ENCODE peak calls at places on chromosomes 7 and 10, in six cellular contexts. E is renal cortical epithelial cell, Z is NCI-H2029 treated with DMSO at 0.1 percent for 48 hours, O is EL, F is cardiac septum, I is left lung. X is an unnamed sample.

GRCh38 chr7:12092499-12093130 is 118.5 kb upstream of the TMEM106B start:
- DNase-seq in E (no peak), I (no peak), F (no peak), O (no peak), Z (no peak), X (no peak)

GRCh38 chr10:98582363-98582762 is 135.6 kb upstream of the HPS1 start:
- DNase-seq in F (no peak), I (no peak), O (no peak), Z (no peak), E (no peak), X (no peak)

GRCh38 chr7:21912931-21913780 is 32.5 kb downstream of the CDCA7L start:
- DNase-seq in I (no peak), E (no peak), O (no peak), Z (no peak), F (no peak), X (no peak)

GRCh38 chr7:140325600-140325999 is 72.7 kb downstream of the SLC37A3 start:
- DNase-seq in F (no peak), I (no peak), Z (no peak), E (no peak), O (no peak), X (no peak)

GRCh38 chr7:155043756-155044155 is 26.4 kb upstream of the HTR5A start:
- DNase-seq in E (no peak), Z (no peak), F (no peak), I (no peak), O (no peak), X (no peak)

GRCh38 chr7:5523052-5523711 is 99.5 kb upstream of the TNRC18 start:
- DNase-seq in O (peak), F (no peak), I (no peak), E (no peak), Z (no peak), X (no peak)

GRCh38 chr10:119113805-119114732 is 10.2 kb downstream of the DENND10 start:
- DNase-seq in F (no peak), Z (no peak), E (peak), O (peak), I (no peak), X (no peak)

GRCh38 chr7:80324032-80324431 is 187.8 kb downstream of the GNAT3 start:
- DNase-seq in E (peak), O (peak), I (no peak), F (no peak), Z (no peak), X (no peak)

GRCh38 chr10:12594448-12594944 is 245.1 kb downstream of the CAMK1D start:
- DNase-seq in O (no peak), I (no peak), E (no peak), F (peak), Z (no peak), X (no peak)

GRCh38 chr10:132890301-132890700 is 52.1 kb downstream of the CFAP46 start:
- DNase-seq in F (peak), Z (no peak), E (no peak), I (no peak), O (no peak), X (no peak)

GRCh38 chr10:123521556-123521955 is 144.6 kb upstream of the GPR26 start:
- DNase-seq in Z (no peak), I (no peak), E (no peak), O (no peak), F (no peak), X (no peak)

GRCh38 chr10:1643911-1644810 is 93.2 kb downstream of the ADARB2 start:
- DNase-seq in I (no peak), F (no peak), Z (no peak), E (no peak), O (no peak), X (no peak)

GRCh38 chr7:82615527-82615926 is 171.9 kb upstream of the CACNA2D1 start:
- DNase-seq in F (no peak), O (no peak), Z (no peak), I (peak), E (no peak), X (no peak)

GRCh38 chr7:133742709-133743538 is 384.2 kb upstream of the LRGUK start:
- DNase-seq in F (no peak), I (no peak), E (no peak), Z (no peak), O (peak), X (no peak)

GRCh38 chr10:49008056-49008455 is 68.4 kb upstream of the LRRC18 start:
- DNase-seq in E (no peak), Z (no peak), F (no peak), O (no peak), I (no peak), X (no peak)

GRCh38 chr7:48049850-48050249 is 14.5 kb downstream of the C7orf57 start:
- DNase-seq in Z (no peak), O (no peak), E (no peak), I (no peak), F (no peak), X (no peak)

GRCh38 chr7:9201928-9202327 is 768.5 kb downstream of the NXPH1 start:
- DNase-seq in Z (no peak), O (no peak), E (no peak), I (no peak), F (no peak), X (no peak)

GRCh38 chr10:97466755-97467154 is 20.8 kb downstream of the ZDHHC16 start:
- DNase-seq in O (peak), I (no peak), Z (no peak), F (no peak), E (peak), X (no peak)

GRCh38 chr10:69451784-69452251 is 553 bp downstream of the TSPAN15 start:
- DNase-seq in O (no peak), I (peak), F (no peak), E (no peak), Z (no peak), X (no peak)

GRCh38 chr10:28280652-28281051 is 22.2 kb downstream of the MPP7 start:
- DNase-seq in E (no peak), Z (no peak), F (no peak), I (no peak), O (peak), X (no peak)

GRCh38 chr7:2399848-2400587 is 3.4 kb upstream of the CHST12 start:
- DNase-seq in Z (peak), E (peak), F (peak), I (peak), O (peak), X (no peak)

GRCh38 chr7:70383947-70384475 is 747.9 kb upstream of the GALNT17 start:
- DNase-seq in O (no peak), F (no peak), E (no peak), I (no peak), Z (no peak), X (no peak)

GRCh38 chr7:100132697-100133137 is 6.0 kb downstream of the MBLAC1 start:
- DNase-seq in O (peak), E (peak), I (peak), F (peak), Z (peak), X (peak)

X was measured in SHP77 treated with DMSO at 0.1 percent for 48 hours.